ENCODE peak calls at places on chromosomes 3 and 15, in six cellular contexts. Y, F, E, Q, G and M are unnamed samples. For H3K36me3, the result is how much of the 10 kb centered on the place peaks cover.

GRCh38 chr3:169812124-169812843 is 386 bp upstream of the LRRIQ4 start:
- DNase-seq in G (peak), Q (peak), Y (peak), F (peak), E (peak), M (peak)

GRCh38 chr3:108180214-108180613 is 42.0 kb downstream of the IFT57 start:
- DNase-seq in G (no peak), Q (peak), Y (no peak), F (no peak), E (peak), M (no peak)

GRCh38 chr3:58691997-58692396 is 25.4 kb upstream of the FAM3D start:
- DNase-seq in Q (peak), F (no peak), G (peak), Y (no peak), E (peak), M (no peak)

GRCh38 chr15:40345867-40346578 is 4.8 kb upstream of the PHGR1 start:
- DNase-seq in F (no peak), Y (no peak), G (no peak), Q (no peak), E (no peak), M (no peak)

GRCh38 chr15:38885001-38885400 is 320.4 kb upstream of the RASGRP1 start:
- DNase-seq in G (no peak), Q (peak), F (no peak), Y (no peak), E (peak), M (no peak)

GRCh38 chr3:141373232-141373631 is 4.9 kb downstream of the ZBTB38 start:
- DNase-seq in E (no peak), Y (no peak), Q (no peak), G (no peak), F (no peak), M (peak)

GRCh38 chr3:28575100-28575747 is 226.6 kb upstream of the AZI2 start:
- DNase-seq in G (peak), Y (no peak), E (peak), Q (no peak), F (peak), M (peak)

GRCh38 chr3:183546625-183547024 is 8.9 kb downstream of the KLHL6 start:
- DNase-seq in G (no peak), Y (no peak), E (no peak), Q (no peak), F (no peak), M (no peak)

GRCh38 chr3:13637953-13638352 is 89.0 kb downstream of the FBLN2 start:
- DNase-seq in Y (no peak), G (no peak), F (no peak), Q (no peak), E (no peak), M (no peak)

GRCh38 chr3:45164056-45164455 is 17.9 kb upstream of the CDCP1 start:
- DNase-seq in Q (no peak), F (peak), E (no peak), G (no peak), Y (peak), M (no peak)

GRCh38 chr3:43759297-43759782 is 68.6 kb downstream of the ABHD5 start:
- DNase-seq in G (peak), Y (peak), E (peak), Q (peak), F (peak), M (no peak)

GRCh38 chr15:29548006-29548405 is 274.3 kb downstream of the TJP1 start:
- DNase-seq in Y (no peak), F (no peak), G (no peak), Q (no peak), E (no peak), M (no peak)

GRCh38 chr15:25170113-25170731 is 215.4 kb downstream of the SNRPN start:
- DNase-seq in Y (no peak), F (peak), Q (no peak), G (no peak), E (no peak), M (no peak)

GRCh38 chr3:185172086-185173049 is 19.5 kb upstream of the C3orf70 start:
- DNase-seq in E (no peak), F (no peak), G (no peak), Q (no peak), Y (no peak), M (no peak)

GRCh38 chr3:182609575-182610156 is 183.6 kb upstream of the ATP11B start:
- DNase-seq in G (peak), Q (no peak), F (no peak), E (no peak), Y (no peak), M (no peak)

GRCh38 chr15:51227967-51228783 is 110.2 kb downstream of the CYP19A1 start:
- DNase-seq in G (peak), Y (peak), E (peak), F (no peak), Q (peak), M (no peak)

GRCh38 chr3:6282920-6283319 is 578.0 kb upstream of the GRM7 start:
- DNase-seq in F (no peak), E (no peak), Q (no peak), Y (no peak), G (no peak), M (no peak)

GRCh38 chr15:42405876-42406482 is 46.7 kb downstream of the CAPN3 start:
- DNase-seq in Q (no peak), E (no peak), G (no peak), Y (no peak), F (no peak), M (no peak)

GRCh38 chr3:11335056-11335608 is 62.9 kb downstream of the ATG7 start:
- DNase-seq in Q (peak), G (peak), Y (peak), E (peak), F (no peak), M (no peak)

GRCh38 chr15:90419202-90419601 is 31.2 kb downstream of the IQGAP1 start:
- DNase-seq in F (no peak), E (no peak), Y (no peak), Q (no peak), G (no peak), M (no peak)

GRCh38 chr3:73175698-73176097 is 114.2 kb downstream of the EBLN2 start:
- DNase-seq in E (no peak), G (no peak), F (no peak), Y (no peak), Q (no peak), M (no peak)

GRCh38 chr3:140695361-140696061 is 17.6 kb downstream of the TRIM42 start:
- DNase-seq in Q (no peak), F (no peak), E (no peak), Y (no peak), G (no peak), M (no peak)

GRCh38 chr3:41243183-41243582 is 43.9 kb downstream of the CTNNB1 start:
- DNase-seq in Q (no peak), E (no peak), G (no peak), F (no peak), Y (no peak), M (no peak)

GRCh38 chr15:51382787-51383186 is 41.3 kb downstream of the GLDN start:
- DNase-seq in G (peak), Q (peak), Y (peak), E (peak), F (no peak), M (peak)

GRCh38 chr3:73529280-73530029 is 95.3 kb downstream of the PDZRN3 start:
- DNase-seq in Q (no peak), F (no peak), G (no peak), Y (no peak), E (no peak), M (no peak)

GRCh38 chr15:31402003-31402402 is 75.4 kb downstream of the KLF13 start:
- DNase-seq in E (no peak), G (no peak), Y (no peak), Q (no peak), F (no peak), M (no peak)

GRCh38 chr15:41919201-41919820 is 25.5 kb upstream of the SPTBN5 start:
- DNase-seq in Y (no peak), F (no peak), G (no peak), Q (no peak), E (no peak), M (no peak)

GRCh38 chr3:38755130-38755529 is 60.9 kb downstream of the SCN10A start:
- DNase-seq in Q (no peak), Y (no peak), E (no peak), G (peak), F (no peak), M (no peak)

GRCh38 chr3:15268033-15268631 is 62.1 kb downstream of the CAPN7 start:
- DNase-seq in G (peak), Y (peak), E (peak), F (peak), Q (peak), M (peak)

GRCh38 chr15:34804776-34805175 is 9.4 kb upstream of the ACTC1 start:
- DNase-seq in F (no peak), Y (no peak), G (no peak), E (no peak), Q (no peak), M (no peak)

DNA sequence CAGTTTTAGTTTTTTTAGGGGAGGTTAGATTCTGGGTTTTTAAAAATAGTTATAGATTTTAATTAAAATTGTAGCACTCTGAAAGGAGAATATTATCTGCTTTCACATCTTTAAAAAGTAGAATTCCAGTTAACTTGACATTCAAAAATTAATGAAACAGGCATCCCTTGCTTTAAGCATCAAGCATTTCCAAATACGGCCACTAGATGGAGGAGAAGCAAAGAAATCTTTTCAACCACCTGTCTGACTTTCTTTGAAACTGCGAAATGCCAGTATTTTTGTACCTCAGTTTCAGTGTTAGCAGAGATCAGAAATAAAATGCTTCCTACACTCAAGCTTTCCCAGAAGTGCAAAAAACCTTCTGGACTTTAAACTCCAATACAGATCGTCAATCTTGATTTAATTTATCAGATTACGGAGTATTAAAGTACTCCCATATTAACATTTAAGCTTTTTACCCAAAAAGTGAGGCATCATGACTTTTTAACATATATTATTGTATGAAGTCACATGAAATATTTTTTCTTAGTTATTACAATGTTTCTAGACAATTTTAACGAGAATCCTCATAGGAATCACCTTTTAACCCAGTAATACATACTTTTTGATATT is 153.3 kb downstream of the P3H2 start:
- DNase-seq in Y (peak), G (peak), E (no peak), F (no peak), Q (peak), M (no peak)
- H3K27ac ChIP-seq in Y (no peak), G (no peak), E (no peak), F (no peak), Q (no peak), M (no peak)

GRCh38 chr15:44715142-44715796 is 4.0 kb downstream of the B2M start:
- DNase-seq in E (no peak), G (peak), F (no peak), Q (no peak), Y (no peak), M (no peak)
- H3K4me3 ChIP-seq in E (no peak), G (no peak), F (peak), Q (no peak), Y (no peak), M (no peak)

GRCh38 chr3:186937017-186937875 is 6.9 kb downstream of the ST6GAL1 start:
- DNase-seq in Q (no peak), Y (no peak), G (no peak), E (no peak), F (no peak), M (no peak)

GRCh38 chr3:186940965-186941364 is 10.6 kb downstream of the ST6GAL1 start:
- DNase-seq in F (no peak), Q (no peak), Y (no peak), G (peak), E (no peak), M (no peak)

GRCh38 chr3:186939536-186939935 is 9.2 kb downstream of the ST6GAL1 start:
- DNase-seq in F (no peak), Y (no peak), E (no peak), G (no peak), Q (no peak), M (no peak)

GRCh38 chr3:186942168-186942567 is 11.8 kb downstream of the ST6GAL1 start:
- DNase-seq in E (no peak), F (no peak), Q (no peak), G (no peak), Y (no peak), M (no peak)

GRCh38 chr3:186938716-186939115 is 8.4 kb downstream of the ST6GAL1 start:
- DNase-seq in Y (no peak), G (peak), F (no peak), E (peak), Q (peak), M (no peak)
- H3K36me3 ChIP-seq in Y (under half), G (under half), F (under half), E (under half), Q (under half), M (under half)

GRCh38 chr15:70955151-70955550 is 62.5 kb downstream of the LRRC49 start:
- DNase-seq in G (no peak), F (no peak), E (peak), Y (no peak), Q (peak), M (no peak)

GRCh38 chr15:70954176-70954575 is 61.5 kb downstream of the LRRC49 start:
- DNase-seq in G (no peak), F (no peak), Q (peak), E (peak), Y (no peak), M (no peak)

GRCh38 chr15:70954733-70955132 is 62.1 kb downstream of the LRRC49 start:
- DNase-seq in Y (no peak), Q (no peak), E (no peak), F (no peak), G (no peak), M (no peak)

GRCh38 chr15:70956196-70956595 is 63.6 kb downstream of the LRRC49 start:
- DNase-seq in Y (no peak), G (no peak), F (no peak), E (peak), Q (peak), M (no peak)

DNA sequence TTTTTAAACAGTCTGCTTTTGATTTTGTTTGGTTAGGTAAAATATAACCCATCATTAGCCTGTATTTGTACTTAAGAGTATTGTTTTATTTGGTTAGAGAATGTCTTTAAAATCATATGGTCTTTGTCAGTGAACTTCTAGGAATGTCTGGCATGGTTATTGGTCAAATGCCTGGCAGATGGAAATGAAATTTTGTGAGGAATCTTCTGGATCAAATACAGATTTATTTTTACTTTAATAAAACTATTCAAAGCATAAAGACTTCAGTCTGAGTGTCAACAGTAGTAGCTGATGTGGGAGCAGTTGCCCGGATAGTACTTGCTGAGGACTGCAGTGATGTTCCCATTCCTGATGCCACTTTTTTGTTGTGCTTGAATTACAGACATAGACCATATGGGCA is 64.0 kb downstream of the LRRC49 start:
- DNase-seq in G (no peak), Y (no peak), E (peak), Q (peak), F (no peak), M (no peak)
- H3K27ac ChIP-seq in G (no peak), Y (no peak), E (no peak), Q (no peak), F (no peak), M (no peak)

GRCh38 chr3:52278510-52279069 is at the start of gene WDR82:
- DNase-seq in E (peak), Q (peak), G (peak), F (peak), Y (peak), M (peak)
- H3K4me3 ChIP-seq in E (peak), Q (peak), G (peak), F (peak), Y (peak), M (peak)